ENCODE peak calls at places on chromosome 12, in eight cellular contexts. B, O, E, Y, C, S, T and D are unnamed samples.
A peak's percentile ranks its signal among the peaks of the same experiment; 100 is the strongest.

GRCh38 chr12:49970658-49971057 is 2.1 kb upstream of the AQP6 start:
- DNase-seq in B (no peak), O (peak; percentile 19), E (no peak), Y (no peak), C (no peak), S (no peak), T (no peak), D (no peak)

GRCh38 chr12:8589679-8590078 is 23.0 kb downstream of the AICDA start:
- DNase-seq in B (no peak), O (no peak), E (no peak), Y (no peak), C (no peak), S (no peak), T (no peak), D (no peak)

GRCh38 chr12:81187686-81188085 is 109.8 kb downstream of the ACSS3 start:
- DNase-seq in B (no peak), O (no peak), E (no peak), Y (no peak), C (no peak), S (no peak), T (no peak), D (no peak)

GRCh38 chr12:45439039-45439438 is 223.1 kb downstream of the ANO6 start:
- DNase-seq in B (no peak), O (no peak), E (no peak), Y (no peak), C (no peak), S (no peak), T (no peak), D (no peak)

GRCh38 chr12:94427520-94428381 is 31.9 kb downstream of the CEP83 start:
- DNase-seq in B (no peak), O (peak; percentile 51), E (peak; percentile 64), Y (no peak), C (peak; percentile 39), S (no peak), T (no peak), D (peak; percentile 18)

GRCh38 chr12:120109570-120110267 is 6.8 kb downstream of the RAB35 start:
- DNase-seq in B (no peak), O (no peak), E (no peak), Y (no peak), C (no peak), S (no peak), T (no peak), D (no peak)

GRCh38 chr12:51951199-51951842 is at the start of gene ACVR1B:
- DNase-seq in B (peak; percentile 88), O (peak; percentile 98), E (peak; percentile 97), Y (peak; percentile 67), C (peak; percentile 95), S (peak; percentile 85), T (peak; percentile 84), D (peak; percentile 94)

GRCh38 chr12:104569348-104570173 is 112.8 kb downstream of the CHST11 start:
- DNase-seq in B (peak; percentile 17), O (no peak), E (no peak), Y (peak; percentile 10), C (no peak), S (peak; percentile 71), T (peak; percentile 21), D (peak; percentile 57)

GRCh38 chr12:41049033-41049432 is 139.1 kb upstream of the PDZRN4 start:
- DNase-seq in B (no peak), O (no peak), E (no peak), Y (no peak), C (no peak), S (no peak), T (no peak), D (no peak)

GRCh38 chr12:76916170-76916540 is 37.3 kb upstream of the CSRP2 start:
- DNase-seq in B (no peak), O (no peak), E (no peak), Y (no peak), C (no peak), S (no peak), T (no peak), D (no peak)

GRCh38 chr12:65649126-65649525 is 175.2 kb upstream of the HMGA2 start:
- DNase-seq in B (no peak), O (no peak), E (no peak), Y (no peak), C (no peak), S (no peak), T (no peak), D (peak; percentile 15)

GRCh38 chr12:100229036-100229635 is 28.5 kb downstream of the ACTR6 start:
- DNase-seq in B (no peak), O (peak; percentile 45), E (no peak), Y (no peak), C (no peak), S (no peak), T (no peak), D (no peak)

GRCh38 chr12:69903548-69903947 is 78.5 kb downstream of the MYRFL start:
- DNase-seq in B (no peak), O (no peak), E (no peak), Y (no peak), C (no peak), S (no peak), T (no peak), D (no peak)

GRCh38 chr12:123891516-123892179 is 81.0 kb downstream of the CCDC92 start:
- DNase-seq in B (no peak), O (peak; percentile 17), E (no peak), Y (no peak), C (no peak), S (no peak), T (no peak), D (no peak)

GRCh38 chr12:77097846-77098245 is 32.5 kb upstream of the E2F7 start:
- DNase-seq in B (no peak), O (no peak), E (no peak), Y (no peak), C (no peak), S (no peak), T (no peak), D (no peak)

GRCh38 chr12:116861331-116861730 is 19.9 kb downstream of the HRK start:
- DNase-seq in B (peak; percentile 14), O (peak; percentile 72), E (peak; percentile 61), Y (no peak), C (no peak), S (no peak), T (no peak), D (peak; percentile 79)

GRCh38 chr12:25997401-25997973 is 39.0 kb downstream of the RASSF8 start:
- DNase-seq in B (no peak), O (no peak), E (no peak), Y (no peak), C (no peak), S (no peak), T (no peak), D (no peak)